ENCODE peak calls at places on chromosomes 5 and 9, in nine cellular contexts. M is body of pancreas, T is endodermal cell, C is adrenal gland, X is AG09319, K is suprapubic skin, P is HFFc6, V is astrocyte of the spinal cord, J is heart right ventricle. E is an unnamed sample.

GRCh38 chr9:6270896-6271295 is 55.3 kb downstream of the IL33 start:
- DNase-seq in C (no peak), P (no peak), K (no peak), V (no peak), T (no peak), J (no peak), X (no peak), M (no peak), E (no peak)

GRCh38 chr5:175539936-175540335 is 61.6 kb downstream of the SFXN1 start:
- DNase-seq in V (no peak), P (no peak), M (no peak), J (no peak), X (no peak), C (no peak), K (no peak), T (no peak), E (no peak)

GRCh38 chr5:123490974-123491373 is 21.0 kb upstream of the CSNK1G3 start:
- DNase-seq in C (no peak), M (no peak), K (no peak), X (no peak), T (no peak), V (no peak), J (no peak), P (no peak), E (no peak)

GRCh38 chr9:96680812-96681499 is 25.8 kb upstream of the PRXL2C start:
- DNase-seq in P (no peak), M (no peak), K (no peak), C (no peak), T (no peak), X (no peak), J (no peak), V (no peak), E (no peak)

GRCh38 chr5:93421498-93421897 is 159.5 kb downstream of the NR2F1-AS1 start:
- DNase-seq in V (no peak), X (no peak), T (peak), M (no peak), J (no peak), P (no peak), K (no peak), C (no peak), E (no peak)

GRCh38 chr5:139120521-139120920 is 77.6 kb downstream of the SIL1 start:
- DNase-seq in J (no peak), T (no peak), K (no peak), P (no peak), C (no peak), V (no peak), M (no peak), X (no peak), E (no peak)

GRCh38 chr9:89878687-89879086 is 273.9 kb downstream of the GADD45G start:
- DNase-seq in P (no peak), V (no peak), X (no peak), M (peak), J (peak), K (peak), C (peak), T (peak), E (no peak)

GRCh38 chr5:57676228-57677098 is 193.9 kb upstream of the ACTBL2 start:
- DNase-seq in X (peak), K (no peak), J (no peak), P (no peak), C (no peak), M (no peak), T (no peak), V (peak), E (no peak)

GRCh38 chr5:6746244-6746643 is 33.0 kb downstream of the TENT4A start:
- DNase-seq in V (no peak), K (no peak), M (no peak), C (peak), P (no peak), X (no peak), T (no peak), J (no peak), E (no peak)

GRCh38 chr9:70004310-70004709 is 39.3 kb upstream of the MAMDC2 start:
- DNase-seq in T (no peak), P (no peak), M (no peak), J (no peak), X (no peak), K (no peak), C (no peak), V (peak), E (no peak)

GRCh38 chr5:96901384-96901783 is 25.1 kb downstream of the ERAP2 start:
- DNase-seq in T (peak), C (no peak), V (no peak), X (no peak), M (no peak), K (no peak), P (no peak), J (no peak), E (no peak)

GRCh38 chr5:96901841-96902240 is 25.5 kb downstream of the ERAP2 start:
- DNase-seq in C (no peak), J (no peak), X (no peak), V (no peak), P (no peak), K (no peak), M (no peak), T (no peak), E (no peak)

GRCh38 chr5:96893342-96893741 is 17.0 kb downstream of the ERAP2 start:
- DNase-seq in T (no peak), X (no peak), J (no peak), K (no peak), M (no peak), P (peak), V (peak), C (no peak), E (no peak)

GRCh38 chr5:96896806-96897205 is 20.5 kb downstream of the ERAP2 start:
- DNase-seq in C (no peak), M (no peak), K (no peak), X (no peak), T (no peak), V (no peak), J (no peak), P (no peak), E (no peak)

GRCh38 chr5:96896285-96896711 is 20.0 kb downstream of the ERAP2 start:
- DNase-seq in V (no peak), P (no peak), J (no peak), M (no peak), K (no peak), T (no peak), C (no peak), X (no peak), E (no peak)
- TF ChIP-seq CTCF in V (no peak), P (no peak), J (no peak), M (no peak), K (no peak), T (no peak), C (no peak), X (no peak), E (no peak)

DNA sequence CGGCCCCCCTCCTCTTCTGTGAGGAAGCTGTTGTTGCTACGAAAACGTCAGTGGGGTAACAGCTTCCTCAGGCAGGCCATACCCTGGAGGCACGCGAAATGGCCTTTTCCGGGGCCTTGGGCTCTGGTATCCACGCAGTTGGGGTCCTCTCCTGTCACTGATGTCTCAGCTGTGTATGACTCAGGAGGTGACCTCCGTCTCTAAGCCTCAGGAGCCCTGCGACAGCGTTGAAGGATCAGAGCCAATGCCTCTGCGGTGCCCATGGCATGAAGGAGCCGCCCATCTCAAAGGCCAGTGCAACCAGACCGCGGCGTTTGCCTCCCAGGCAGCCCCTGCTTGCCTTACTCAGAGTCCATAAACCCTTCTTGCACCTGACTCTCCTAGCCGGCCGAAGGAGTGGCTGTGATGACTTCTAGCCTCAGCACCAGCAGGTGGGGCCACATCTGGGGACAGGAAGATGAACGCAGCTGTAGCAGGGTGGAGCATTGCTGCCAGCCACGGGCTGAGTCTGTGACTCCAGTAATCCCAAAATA is 1.0 kb upstream of the MXD3 start:
- DNase-seq in J (no peak), K (no peak), M (peak), C (peak), X (no peak), V (peak), T (peak), P (peak), E (no peak)
- TF ChIP-seq CTCF in J (no peak), K (no peak), M (no peak), C (no peak), X (no peak), V (no peak), T (no peak), P (peak), E (no peak)

DNA sequence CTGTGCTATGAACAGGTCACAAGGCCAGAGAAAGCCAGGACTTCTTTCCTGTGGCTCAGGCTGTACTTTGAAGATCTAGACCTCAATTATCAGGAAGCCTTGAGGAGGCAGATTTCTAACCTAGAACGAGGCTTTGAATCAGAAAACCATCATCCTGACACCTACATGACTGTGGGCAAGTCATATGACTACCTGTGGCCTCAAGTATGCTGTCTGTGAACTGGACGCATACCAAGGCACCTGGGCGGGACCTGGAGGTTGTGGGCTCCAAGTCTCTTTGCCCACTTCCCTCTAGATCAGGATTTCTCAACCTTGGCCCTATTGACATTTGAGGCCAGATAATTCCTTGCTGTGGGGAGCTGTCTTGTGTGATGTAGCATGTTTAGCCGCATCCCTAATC is 42.5 kb downstream of the KLF4 start:
- DNase-seq in X (no peak), T (no peak), J (no peak), M (no peak), V (no peak), P (no peak), K (no peak), C (no peak), E (no peak)
- TF ChIP-seq CTCF in X (no peak), T (no peak), J (no peak), M (no peak), V (no peak), P (no peak), K (no peak), C (no peak), E (no peak)

GRCh38 chr9:126599047-126599650 is 14.6 kb upstream of the LMX1B start:
- DNase-seq in J (no peak), V (no peak), C (no peak), K (no peak), P (no peak), T (peak), M (no peak), X (no peak), E (no peak)
- TF ChIP-seq CTCF in J (no peak), V (peak), C (no peak), K (no peak), P (peak), T (peak), M (no peak), X (no peak), E (peak)